ENCODE peak calls at places on chromosomes 4 and X, in five cellular contexts. B is ovary; A is activated CD8-positive, alpha-beta T cell treated with anti-CD3 and anti-CD28 coated beads for 36 hours; Z is lower lobe of right lung; E is psoas muscle. S is an unnamed sample.

GRCh38 chrX:103554687-103555417 is 30.5 kb upstream of the TCEAL4 start:
- DNase-seq in E (no peak), B (no peak), Z (no peak), A (peak; percentile 83), S (no peak)

GRCh38 chrX:105191878-105192277 is 28.6 kb downstream of the TEX13A start:
- DNase-seq in E (no peak), A (no peak), Z (no peak), B (no peak), S (no peak)

GRCh38 chr4:70705146-70705855 is 16.5 kb upstream of the RUFY3 start:
- DNase-seq in B (peak; percentile 66), A (peak; percentile 81), Z (peak; percentile 91), E (peak; percentile 83), S (peak; percentile 94)

GRCh38 chr4:47827339-47828047 is 10.4 kb downstream of the CORIN start:
- DNase-seq in Z (no peak), B (no peak), E (no peak), A (no peak), S (no peak)

GRCh38 chrX:12871181-12871580 is 4.3 kb downstream of the TLR7 start:
- DNase-seq in A (no peak), E (no peak), Z (no peak), B (no peak), S (no peak)

GRCh38 chr4:123896446-123897071 is 500.0 kb downstream of the SPRY1 start:
- DNase-seq in Z (no peak), E (no peak), B (no peak), A (no peak), S (no peak)

GRCh38 chr4:99723555-99724450 is 66.2 kb upstream of the C4orf54 start:
- DNase-seq in Z (peak; percentile 48), A (peak; percentile 19), E (peak; percentile 68), B (peak; percentile 46), S (no peak)

GRCh38 chrX:45758319-45758718 is 557.6 kb upstream of the DIPK2B start:
- DNase-seq in Z (no peak), E (no peak), A (peak; percentile 75), B (no peak), S (no peak)

GRCh38 chr4:172845281-172845680 is 323.3 kb upstream of the GALNT7 start:
- DNase-seq in Z (no peak), A (no peak), E (no peak), B (no peak), S (no peak)

GRCh38 chr4:69787879-69788278 is 27.5 kb upstream of the SULT1B1 start:
- DNase-seq in B (no peak), Z (no peak), A (no peak), E (no peak), S (no peak)

GRCh38 chrX:7486502-7486901 is 338.5 kb upstream of the PUDP start:
- DNase-seq in A (no peak), Z (no peak), E (no peak), B (no peak), S (no peak)

GRCh38 chr4:184583738-184584502 is 65.3 kb downstream of the CASP3 start:
- DNase-seq in A (peak; percentile 66), Z (no peak), B (no peak), E (no peak), S (no peak)

GRCh38 chr4:139154538-139154937 is 22.5 kb downstream of the ELF2 start:
- DNase-seq in B (no peak), E (no peak), Z (no peak), A (no peak), S (no peak)

GRCh38 chrX:134173541-134174272 is 63.3 kb upstream of the CCDC160 start:
- DNase-seq in Z (no peak), A (peak; percentile 32), E (no peak), B (no peak), S (peak; percentile 74)

GRCh38 chr4:83197555-83198235 is 83.2 kb upstream of the PLAC8 start:
- DNase-seq in E (no peak), A (no peak), Z (peak; percentile 70), B (no peak), S (peak; percentile 84)

GRCh38 chr4:180665481-180665880 is 1577.7 kb upstream of the TENM3 start:
- DNase-seq in B (no peak), E (no peak), Z (no peak), A (no peak), S (no peak)

GRCh38 chr4:1419708-1420107 is 13.5 kb upstream of the NKX1-1 start:
- DNase-seq in B (no peak), A (no peak), E (no peak), Z (peak; percentile 5), S (peak; percentile 41)

GRCh38 chr4:96170198-96170597 is 330.3 kb downstream of the PDHA2 start:
- DNase-seq in E (no peak), A (no peak), B (no peak), Z (no peak), S (peak; percentile 49)
- TF ChIP-seq CTCF in E (no peak), A (no peak), B (no peak), Z (no peak), S (no peak)

DNA sequence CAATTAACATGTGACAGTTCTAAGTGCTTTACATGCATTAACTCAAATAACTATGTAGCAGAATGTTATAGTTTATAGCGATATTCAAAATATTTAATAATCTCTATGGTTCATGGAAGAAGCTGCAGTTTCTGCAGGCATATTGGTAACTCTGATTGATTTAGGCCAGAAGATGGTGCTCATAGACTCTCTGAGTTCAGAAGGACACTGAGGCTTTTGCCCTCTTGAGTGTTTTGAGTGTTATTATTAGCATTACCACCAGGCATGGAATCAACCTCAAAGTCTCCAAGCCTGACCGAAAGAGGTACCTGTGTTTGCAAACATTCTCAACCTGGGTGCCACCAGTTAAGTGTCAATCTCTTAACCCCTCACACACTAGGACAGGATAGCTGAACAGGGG is 792.3 kb upstream of the PCDH7 start:
- DNase-seq in Z (no peak), B (no peak), E (no peak), A (no peak), S (no peak)
- TF ChIP-seq CTCF in Z (no peak), B (no peak), E (no peak), A (no peak), S (no peak)

DNA sequence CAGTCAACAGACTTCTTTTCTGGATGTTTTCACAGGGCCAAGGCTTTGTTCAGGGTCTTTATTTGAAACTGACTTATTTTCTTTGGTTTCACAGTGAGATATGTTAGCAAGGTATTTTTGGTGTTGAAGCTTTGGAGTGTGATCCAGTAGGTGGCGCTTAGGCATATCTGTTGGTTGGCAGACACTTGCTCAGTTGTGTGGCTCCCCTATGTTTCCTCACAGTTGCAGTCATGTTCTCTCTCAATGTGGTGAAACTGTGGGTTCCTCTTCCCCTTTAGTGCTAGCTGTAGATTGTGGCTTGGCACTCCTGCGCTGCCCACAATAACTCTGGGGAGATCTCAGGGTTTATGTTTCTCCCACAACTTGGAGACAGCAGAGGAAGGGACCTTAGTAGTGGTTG is 460.8 kb downstream of the SLITRK2 start:
- DNase-seq in B (no peak), E (no peak), Z (no peak), A (no peak), S (no peak)
- TF ChIP-seq CTCF in B (no peak), E (no peak), Z (no peak), A (no peak), S (no peak)

DNA sequence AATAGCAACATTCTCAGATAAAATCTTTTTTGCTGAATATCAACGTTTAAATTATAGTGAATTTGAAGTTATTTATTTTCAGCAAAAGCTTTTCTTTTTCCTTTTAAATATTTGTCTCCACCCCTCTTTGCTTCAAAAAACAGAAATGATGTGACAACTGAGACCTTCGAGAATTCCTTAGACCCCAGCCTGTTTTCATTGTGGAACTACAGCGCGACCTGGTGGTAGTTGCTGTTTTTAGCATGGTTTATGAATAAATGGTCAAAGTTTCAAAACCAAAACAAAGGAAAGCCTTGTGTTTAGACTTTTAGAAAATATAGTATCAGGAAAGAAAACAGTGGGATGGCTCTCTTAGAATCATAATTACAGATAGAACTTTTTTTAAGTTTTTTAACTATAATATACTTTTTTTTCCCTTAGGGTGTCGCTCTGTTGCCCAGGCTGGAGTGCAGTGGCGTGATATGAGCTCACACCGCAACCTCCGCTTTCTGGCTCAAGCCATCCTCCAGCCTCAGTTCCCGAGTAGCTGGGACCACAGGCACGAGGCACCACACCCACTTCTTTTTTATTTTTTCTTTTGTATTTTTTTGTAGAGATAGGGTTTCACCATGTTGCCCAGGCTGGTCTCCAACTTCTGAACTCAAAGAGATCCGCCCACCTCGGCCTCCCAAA is 26.8 kb upstream of the TMEM184C start:
- DNase-seq in E (peak; percentile 23), A (peak; percentile 75), B (peak; percentile 66), Z (no peak), S (no peak)
- TF ChIP-seq CTCF in E (peak; percentile 58), A (peak; percentile 87), B (peak; percentile 64), Z (peak; percentile 62), S (no peak)

GRCh38 chr4:120977435-120977997 is 55.0 kb upstream of the PRDM5 start:
- DNase-seq in B (no peak), E (no peak), Z (no peak), A (peak; percentile 26), S (no peak)
- TF ChIP-seq CTCF in B (no peak), E (peak; percentile 25), Z (peak; percentile 57), A (peak; percentile 59), S (no peak)